ENCODE peak calls at places on chromosomes 12 and 14, in nine cellular contexts. One of them, this sample, is unnamed.
A peak's percentile ranks its signal among the peaks of the same experiment; 100 is the strongest.

GRCh38 chr12:52806821-52807543 is 6.9 kb downstream of the KRT4 start:
- DNase-seq in NB4: no peak
- DNase-seq in thyroid gland: no peak
- DNase-seq in A549: no peak
- DNase-seq in stomach: no peak
- DNase-seq in body of pancreas: no peak
- DNase-seq in endothelial cell of umbilical vein: no peak
- DNase-seq in HepG2: no peak
- DNase-seq in IMR-90: no peak
- DNase-seq in this sample: no peak

GRCh38 chr14:96267336-96267735 is 11.3 kb downstream of the BDKRB1 start:
- DNase-seq in endothelial cell of umbilical vein: no peak
- DNase-seq in body of pancreas: peak; percentile 71
- DNase-seq in HepG2: no peak
- DNase-seq in IMR-90: peak; percentile 91
- DNase-seq in A549: no peak
- DNase-seq in NB4: no peak
- DNase-seq in thyroid gland: peak; percentile 37
- DNase-seq in stomach: no peak
- DNase-seq in this sample: no peak

GRCh38 chr12:6839482-6840201 is 1.1 kb upstream of the GNB3 start:
- DNase-seq in HepG2: no peak
- DNase-seq in body of pancreas: no peak
- DNase-seq in A549: no peak
- DNase-seq in thyroid gland: no peak
- DNase-seq in IMR-90: no peak
- DNase-seq in endothelial cell of umbilical vein: no peak
- DNase-seq in stomach: peak; percentile 44
- DNase-seq in NB4: no peak
- DNase-seq in this sample: no peak

GRCh38 chr14:86799244-86799647 is 1193.7 kb downstream of the GALC start:
- DNase-seq in A549: no peak
- DNase-seq in HepG2: peak; percentile 72
- DNase-seq in stomach: no peak
- DNase-seq in IMR-90: peak; percentile 98
- DNase-seq in thyroid gland: no peak
- DNase-seq in body of pancreas: peak; percentile 24
- DNase-seq in endothelial cell of umbilical vein: no peak
- DNase-seq in NB4: peak; percentile 8
- DNase-seq in this sample: no peak

GRCh38 chr12:4117386-4118016 is 156.1 kb upstream of the CCND2 start:
- DNase-seq in body of pancreas: no peak
- DNase-seq in IMR-90: no peak
- DNase-seq in stomach: no peak
- DNase-seq in endothelial cell of umbilical vein: no peak
- DNase-seq in NB4: peak; percentile 30
- DNase-seq in A549: no peak
- DNase-seq in HepG2: no peak
- DNase-seq in thyroid gland: no peak
- DNase-seq in this sample: no peak

GRCh38 chr14:93330609-93331000 is 2.2 kb downstream of the BTBD7 start:
- DNase-seq in IMR-90: no peak
- DNase-seq in endothelial cell of umbilical vein: no peak
- DNase-seq in stomach: no peak
- DNase-seq in thyroid gland: no peak
- DNase-seq in A549: no peak
- DNase-seq in HepG2: no peak
- DNase-seq in NB4: no peak
- DNase-seq in body of pancreas: no peak
- DNase-seq in this sample: no peak

GRCh38 chr14:93105362-93105761 is 10.4 kb downstream of the ITPK1 start:
- DNase-seq in stomach: peak; percentile 41
- DNase-seq in A549: no peak
- DNase-seq in IMR-90: peak; percentile 75
- DNase-seq in thyroid gland: no peak
- DNase-seq in HepG2: no peak
- DNase-seq in endothelial cell of umbilical vein: no peak
- DNase-seq in NB4: peak; percentile 88
- DNase-seq in body of pancreas: peak; percentile 72
- DNase-seq in this sample: no peak

GRCh38 chr14:95253039-95253620 is 66.6 kb downstream of the CLMN start:
- DNase-seq in HepG2: no peak
- DNase-seq in IMR-90: no peak
- DNase-seq in stomach: peak; percentile 10
- DNase-seq in NB4: no peak
- DNase-seq in body of pancreas: no peak
- DNase-seq in thyroid gland: no peak
- DNase-seq in endothelial cell of umbilical vein: peak; percentile 29
- DNase-seq in A549: no peak
- DNase-seq in this sample: no peak

GRCh38 chr14:42378880-42379279 is 772.2 kb downstream of the LRFN5 start:
- DNase-seq in endothelial cell of umbilical vein: no peak
- DNase-seq in IMR-90: no peak
- DNase-seq in stomach: no peak
- DNase-seq in NB4: no peak
- DNase-seq in A549: no peak
- DNase-seq in HepG2: no peak
- DNase-seq in thyroid gland: no peak
- DNase-seq in body of pancreas: no peak
- DNase-seq in this sample: no peak

GRCh38 chr12:5050542-5050941 is 6.9 kb downstream of the KCNA5 start:
- DNase-seq in HepG2: no peak
- DNase-seq in stomach: no peak
- DNase-seq in thyroid gland: no peak
- DNase-seq in body of pancreas: no peak
- DNase-seq in NB4: no peak
- DNase-seq in A549: no peak
- DNase-seq in IMR-90: no peak
- DNase-seq in endothelial cell of umbilical vein: no peak
- DNase-seq in this sample: no peak

DNA sequence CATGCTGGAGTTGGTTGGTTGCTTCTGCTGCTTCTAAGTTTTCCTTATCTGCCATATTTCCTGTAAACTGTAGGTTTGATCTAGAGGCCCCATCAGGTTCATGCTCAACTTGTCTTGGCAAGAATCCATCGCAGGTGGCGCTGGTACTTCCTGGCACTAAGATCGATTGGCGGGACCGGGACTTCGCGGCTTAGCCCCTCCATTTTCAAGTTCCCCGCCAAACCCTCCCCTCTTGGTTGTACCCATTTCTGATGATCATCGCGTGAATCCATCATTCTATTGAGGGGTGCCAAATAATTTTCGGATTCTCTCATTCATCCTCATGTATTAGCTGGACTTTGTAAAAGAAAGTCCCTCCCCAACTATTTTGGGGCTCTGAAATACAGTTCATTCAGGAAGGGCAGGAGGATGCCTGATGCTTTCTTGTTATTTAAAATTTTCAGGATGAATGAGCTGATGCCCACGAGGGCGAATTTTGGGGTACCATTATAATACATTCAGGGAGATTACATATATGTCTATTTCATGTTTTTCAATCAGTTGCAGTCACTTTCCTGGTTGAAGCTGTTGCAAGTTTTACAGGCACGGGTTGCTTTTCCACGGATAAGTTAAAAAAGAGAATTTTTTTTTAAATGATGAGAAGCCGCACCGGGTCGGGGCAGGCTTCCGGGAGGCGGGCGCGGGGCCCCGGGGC is 424 bp upstream of the BRI3BP start:
- DNase-seq in HepG2: peak; percentile 91
- DNase-seq in endothelial cell of umbilical vein: peak; percentile 52
- DNase-seq in A549: peak; percentile 86
- DNase-seq in NB4: peak; percentile 98
- DNase-seq in IMR-90: peak; percentile 24
- DNase-seq in stomach: peak; percentile 80
- DNase-seq in body of pancreas: peak; percentile 85
- DNase-seq in thyroid gland: peak; percentile 66
- DNase-seq in this sample: peak; percentile 71
- TF ChIP-seq POLR2A in HepG2: no peak
- TF ChIP-seq POLR2A in endothelial cell of umbilical vein: no peak
- TF ChIP-seq POLR2A in A549: peak; percentile 13
- TF ChIP-seq POLR2A in NB4: no peak
- TF ChIP-seq POLR2A in IMR-90: no peak
- TF ChIP-seq POLR2A in stomach: no peak
- TF ChIP-seq POLR2A in body of pancreas: no peak
- TF ChIP-seq POLR2A in thyroid gland: no peak
- TF ChIP-seq POLR2A in this sample: no peak

GRCh38 chr12:55720894-55721444 is 776 bp downstream of the RDH5 start:
- DNase-seq in stomach: peak; percentile 85
- DNase-seq in A549: peak; percentile 57
- DNase-seq in NB4: peak; percentile 93
- DNase-seq in thyroid gland: peak; percentile 38
- DNase-seq in endothelial cell of umbilical vein: peak; percentile 83
- DNase-seq in body of pancreas: peak; percentile 81
- DNase-seq in IMR-90: peak; percentile 91
- DNase-seq in HepG2: peak; percentile 55
- DNase-seq in this sample: peak; percentile 80

GRCh38 chr12:55718650-55719275 is 1.4 kb upstream of the RDH5 start:
- DNase-seq in IMR-90: no peak
- DNase-seq in body of pancreas: no peak
- DNase-seq in thyroid gland: no peak
- DNase-seq in A549: no peak
- DNase-seq in stomach: no peak
- DNase-seq in endothelial cell of umbilical vein: no peak
- DNase-seq in NB4: no peak
- DNase-seq in HepG2: no peak
- DNase-seq in this sample: no peak

GRCh38 chr12:55719371-55719770 is 822 bp upstream of the RDH5 start:
- DNase-seq in thyroid gland: no peak
- DNase-seq in stomach: no peak
- DNase-seq in body of pancreas: no peak
- DNase-seq in endothelial cell of umbilical vein: no peak
- DNase-seq in HepG2: no peak
- DNase-seq in NB4: no peak
- DNase-seq in IMR-90: no peak
- DNase-seq in A549: no peak
- DNase-seq in this sample: no peak

GRCh38 chr12:55721601-55722213 is 1.5 kb downstream of the RDH5 start:
- DNase-seq in endothelial cell of umbilical vein: no peak
- DNase-seq in IMR-90: no peak
- DNase-seq in body of pancreas: no peak
- DNase-seq in NB4: no peak
- DNase-seq in stomach: no peak
- DNase-seq in A549: no peak
- DNase-seq in HepG2: no peak
- DNase-seq in thyroid gland: no peak
- DNase-seq in this sample: no peak

GRCh38 chr12:55720071-55720564 is at the start of gene RDH5:
- DNase-seq in A549: no peak
- DNase-seq in stomach: peak; percentile 87
- DNase-seq in NB4: no peak
- DNase-seq in body of pancreas: peak; percentile 93
- DNase-seq in HepG2: peak; percentile 83
- DNase-seq in IMR-90: peak; percentile 89
- DNase-seq in endothelial cell of umbilical vein: no peak
- DNase-seq in thyroid gland: no peak
- DNase-seq in this sample: peak; percentile 51
- TF ChIP-seq POLR2A in A549: no peak
- TF ChIP-seq POLR2A in stomach: no peak
- TF ChIP-seq POLR2A in NB4: no peak
- TF ChIP-seq POLR2A in body of pancreas: peak; percentile 78
- TF ChIP-seq POLR2A in HepG2: no peak
- TF ChIP-seq POLR2A in IMR-90: no peak
- TF ChIP-seq POLR2A in endothelial cell of umbilical vein: no peak
- TF ChIP-seq POLR2A in thyroid gland: no peak
- TF ChIP-seq POLR2A in this sample: no peak

DNA sequence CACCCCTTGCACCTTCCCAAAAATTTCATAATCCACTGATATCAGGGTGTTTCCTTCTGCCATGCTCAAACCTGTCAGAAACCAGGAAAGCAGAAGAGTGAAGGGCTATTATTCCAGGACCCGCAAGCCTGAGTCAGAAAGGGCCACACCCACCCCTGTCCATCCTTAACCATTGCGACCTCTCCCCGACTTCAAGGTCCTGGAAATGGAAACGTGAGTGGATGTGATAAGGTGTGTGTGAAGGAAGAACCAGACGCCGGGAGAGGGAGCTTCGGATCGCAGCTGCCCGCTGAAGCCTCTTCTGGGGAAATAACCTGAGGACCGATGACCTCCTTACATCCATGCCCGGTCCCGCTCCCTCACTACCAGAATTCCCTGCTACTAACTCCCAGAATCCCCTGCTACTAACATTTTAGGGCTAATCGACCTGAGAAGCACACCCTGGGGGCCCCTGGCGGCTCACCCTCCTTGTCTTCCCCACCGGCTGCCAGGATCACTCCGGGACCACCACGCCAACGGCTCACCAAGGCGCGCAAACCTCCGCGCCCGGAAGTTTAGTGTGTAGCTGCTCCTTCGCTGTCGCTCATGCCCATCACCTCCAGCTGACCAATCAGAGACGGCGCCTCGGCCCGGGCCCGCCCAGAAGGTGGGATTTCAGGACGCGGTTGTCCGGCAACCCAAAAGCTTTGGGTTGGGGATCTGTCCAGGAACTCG is at the start of gene ACYP1:
- DNase-seq in thyroid gland: peak; percentile 92
- DNase-seq in NB4: peak; percentile 92
- DNase-seq in A549: peak; percentile 83
- DNase-seq in endothelial cell of umbilical vein: peak; percentile 93
- DNase-seq in IMR-90: peak; percentile 84
- DNase-seq in stomach: peak; percentile 95
- DNase-seq in HepG2: peak; percentile 82
- DNase-seq in body of pancreas: peak; percentile 92
- DNase-seq in this sample: peak; percentile 53
- TF ChIP-seq POLR2A in thyroid gland: no peak
- TF ChIP-seq POLR2A in NB4: peak; percentile 80
- TF ChIP-seq POLR2A in A549: peak; percentile 22
- TF ChIP-seq POLR2A in endothelial cell of umbilical vein: peak; percentile 39
- TF ChIP-seq POLR2A in IMR-90: no peak
- TF ChIP-seq POLR2A in stomach: no peak
- TF ChIP-seq POLR2A in HepG2: peak; percentile 78
- TF ChIP-seq POLR2A in body of pancreas: peak; percentile 29
- TF ChIP-seq POLR2A in this sample: peak; percentile 50

DNA sequence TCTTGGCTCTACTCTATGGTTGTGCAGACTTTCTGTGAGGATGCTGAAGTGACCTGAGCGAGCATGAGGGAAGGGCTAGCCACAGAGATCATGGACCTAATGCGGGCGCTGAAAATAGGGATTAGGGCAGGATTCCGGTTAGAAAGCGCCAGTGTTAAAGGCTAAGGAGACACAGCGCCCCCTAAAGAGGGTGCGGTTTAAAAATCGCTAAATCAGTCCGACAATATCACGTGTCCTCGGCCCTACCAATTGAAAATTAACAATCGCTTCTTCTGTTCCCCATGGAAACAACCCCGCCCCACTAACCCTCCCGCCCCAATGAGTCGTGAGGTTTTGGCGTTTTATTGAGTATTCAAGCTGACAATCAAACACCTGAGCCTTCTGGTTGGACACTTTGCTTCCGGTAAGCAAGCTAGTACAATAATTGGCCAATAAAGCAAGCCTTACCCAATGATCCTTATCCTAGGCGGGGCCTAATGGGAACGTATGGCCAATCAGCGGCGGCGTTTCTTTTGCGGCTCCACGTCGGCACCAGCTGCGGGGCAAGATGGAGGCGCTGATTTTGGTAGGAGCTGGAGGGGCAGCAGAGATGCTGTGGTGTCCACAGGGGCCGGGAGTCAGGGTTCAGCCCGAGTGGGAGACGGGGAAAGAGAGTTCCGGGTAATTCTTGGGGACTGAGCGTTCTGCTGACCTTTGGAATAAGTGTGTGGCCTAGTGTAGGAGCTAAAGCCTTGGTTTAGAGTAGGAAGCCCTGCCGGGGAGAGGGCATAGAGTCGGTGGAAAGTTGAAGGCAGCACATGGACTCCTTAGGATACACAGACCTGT is at the start of gene COPZ1:
- DNase-seq in IMR-90: peak; percentile 100
- DNase-seq in thyroid gland: peak; percentile 97
- DNase-seq in body of pancreas: peak; percentile 99
- DNase-seq in endothelial cell of umbilical vein: peak; percentile 100
- DNase-seq in NB4: peak; percentile 100
- DNase-seq in A549: peak; percentile 98
- DNase-seq in HepG2: peak; percentile 100
- DNase-seq in stomach: peak; percentile 95
- DNase-seq in this sample: peak; percentile 77
- TF ChIP-seq POLR2A in IMR-90: peak; percentile 97
- TF ChIP-seq POLR2A in thyroid gland: peak; percentile 80
- TF ChIP-seq POLR2A in body of pancreas: peak; percentile 93
- TF ChIP-seq POLR2A in endothelial cell of umbilical vein: peak; percentile 91
- TF ChIP-seq POLR2A in NB4: peak; percentile 49
- TF ChIP-seq POLR2A in A549: peak; percentile 87
- TF ChIP-seq POLR2A in HepG2: peak; percentile 78
- TF ChIP-seq POLR2A in stomach: no peak
- TF ChIP-seq POLR2A in this sample: peak; percentile 83

This sample was measured in H54.